ENCODE peak calls at places on chromosome 1, in five cellular contexts. O, I, L, Y and A are unnamed samples.
A peak's percentile ranks its signal among the peaks of the same experiment; 100 is the strongest.

GRCh38 chr1:17742590-17742989 is 12.5 kb upstream of the ACTL8 start:
- DNase-seq in O (no peak), I (no peak), L (peak; percentile 81), Y (no peak), A (no peak)

GRCh38 chr1:24338447-24338846 is 19.3 kb downstream of the GRHL3 start:
- DNase-seq in O (no peak), I (no peak), L (no peak), Y (no peak), A (no peak)

GRCh38 chr1:168763031-168763430 is 34.0 kb upstream of the DPT start:
- DNase-seq in O (no peak), I (no peak), L (no peak), Y (no peak), A (no peak)

GRCh38 chr1:99537886-99538617 is 107.9 kb upstream of the PALMD start:
- DNase-seq in O (no peak), I (no peak), L (no peak), Y (no peak), A (no peak)

GRCh38 chr1:57067863-57068262 is 102.0 kb upstream of the C8B start:
- DNase-seq in O (no peak), I (no peak), L (no peak), Y (no peak), A (no peak)

GRCh38 chr1:10897981-10898728 is 101.7 kb upstream of the CASZ1 start:
- DNase-seq in O (no peak), I (no peak), L (peak; percentile 93), Y (no peak), A (no peak)

GRCh38 chr1:100866901-100867206 is 27.8 kb downstream of the EXTL2 start:
- DNase-seq in O (no peak), I (no peak), L (no peak), Y (no peak), A (no peak)

GRCh38 chr1:54375331-54376084 is 30.7 kb downstream of the SSBP3 start:
- DNase-seq in O (no peak), I (no peak), L (no peak), Y (no peak), A (no peak)

GRCh38 chr1:14804626-14805025 is 206.1 kb downstream of the KAZN start:
- DNase-seq in O (no peak), I (peak; percentile 20), L (no peak), Y (no peak), A (no peak)

GRCh38 chr1:16334655-16335340 is 17.5 kb downstream of the FBXO42 start:
- DNase-seq in O (no peak), I (no peak), L (no peak), Y (no peak), A (no peak)

GRCh38 chr1:9326596-9326995 is 33.9 kb downstream of the SPSB1 start:
- DNase-seq in O (no peak), I (no peak), L (peak; percentile 97), Y (peak; percentile 89), A (peak; percentile 24)

GRCh38 chr1:1157426-1157913 is 16.2 kb upstream of the TTLL10 start:
- DNase-seq in O (peak; percentile 56), I (peak; percentile 94), L (peak; percentile 100), Y (peak; percentile 79), A (peak; percentile 73)

GRCh38 chr1:228071839-228072657 is 10.5 kb upstream of the ARF1 start:
- DNase-seq in O (no peak), I (peak; percentile 41), L (no peak), Y (no peak), A (no peak)

GRCh38 chr1:66394603-66395002 is 139.3 kb upstream of the SGIP1 start:
- DNase-seq in O (no peak), I (no peak), L (no peak), Y (no peak), A (no peak)

GRCh38 chr1:5988596-5989285 is 3.5 kb downstream of the NPHP4 start:
- DNase-seq in O (no peak), I (peak; percentile 26), L (peak; percentile 78), Y (no peak), A (no peak)

GRCh38 chr1:55640708-55641473 is 425.7 kb upstream of the USP24 start:
- DNase-seq in O (no peak), I (peak; percentile 53), L (peak; percentile 84), Y (no peak), A (peak; percentile 75)

GRCh38 chr1:108041360-108042143 is 76.6 kb upstream of the VAV3 start:
- DNase-seq in O (no peak), I (no peak), L (no peak), Y (no peak), A (no peak)

GRCh38 chr1:87325982-87326738 is 2.5 kb upstream of the LMO4 start:
- DNase-seq in O (peak; percentile 62), I (no peak), L (peak; percentile 80), Y (peak; percentile 49), A (peak; percentile 40)

GRCh38 chr1:202244841-202245261 is 51.3 kb downstream of the LGR6 start:
- DNase-seq in O (no peak), I (no peak), L (peak; percentile 47), Y (no peak), A (no peak)

GRCh38 chr1:16207318-16208269 is 4.9 kb downstream of the ARHGEF19 start:
- DNase-seq in O (no peak), I (no peak), L (peak; percentile 77), Y (no peak), A (no peak)

GRCh38 chr1:172638885-172639831 is 19.7 kb upstream of the FASLG start:
- DNase-seq in O (no peak), I (no peak), L (peak; percentile 58), Y (peak; percentile 99), A (peak; percentile 94)

GRCh38 chr1:232950919-232951579 is 638 bp downstream of the NTPCR start:
- DNase-seq in O (peak; percentile 14), I (no peak), L (no peak), Y (peak; percentile 17), A (peak; percentile 9)

DNA sequence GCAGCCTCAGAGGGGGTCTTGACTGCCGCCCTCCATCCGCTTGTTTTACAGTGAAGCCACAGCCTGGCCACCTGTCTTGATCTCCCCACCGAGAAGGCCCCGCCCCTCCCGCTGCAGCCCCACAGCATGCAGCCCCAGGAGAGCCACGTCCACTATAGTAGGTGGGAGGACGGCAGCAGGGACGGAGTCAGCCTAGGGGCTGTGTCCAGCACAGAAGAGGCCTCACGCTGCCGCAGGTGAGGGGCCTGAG is 2.6 kb downstream of the SMIM1 start:
- DNase-seq in O (no peak), I (peak; percentile 46), L (no peak), Y (no peak), A (no peak)
- H3K4me3 ChIP-seq in O (no peak overlapping the region), I (no peak overlapping the region), L (peak overlapping the region; percentile 39), Y (no peak overlapping the region), A (no peak overlapping the region)

GRCh38 chr1:2227341-2228156 is 570 bp upstream of the SKI start:
- DNase-seq in O (peak; percentile 96), I (peak; percentile 97), L (peak; percentile 100), Y (peak; percentile 95), A (peak; percentile 88)
- H3K27ac ChIP-seq in O (peak overlapping the region; percentile 95), I (peak overlapping the region; percentile 98), L (peak overlapping the region; percentile 82), Y (peak overlapping the region; percentile 99), A (peak overlapping the region; percentile 87)

GRCh38 chr1:26582836-26583460 is 53.4 kb downstream of the RPS6KA1 start:
- DNase-seq in O (no peak), I (peak; percentile 74), L (peak; percentile 90), Y (peak; percentile 76), A (peak; percentile 11)

GRCh38 chr1:26582053-26582835 is 52.7 kb downstream of the RPS6KA1 start:
- DNase-seq in O (no peak), I (no peak), L (no peak), Y (no peak), A (no peak)

GRCh38 chr1:26580116-26580515 is 50.6 kb downstream of the RPS6KA1 start:
- DNase-seq in O (no peak), I (no peak), L (no peak), Y (no peak), A (no peak)

GRCh38 chr1:26581287-26581651 is 51.7 kb downstream of the RPS6KA1 start:
- DNase-seq in O (no peak), I (no peak), L (no peak), Y (no peak), A (no peak)

DNA sequence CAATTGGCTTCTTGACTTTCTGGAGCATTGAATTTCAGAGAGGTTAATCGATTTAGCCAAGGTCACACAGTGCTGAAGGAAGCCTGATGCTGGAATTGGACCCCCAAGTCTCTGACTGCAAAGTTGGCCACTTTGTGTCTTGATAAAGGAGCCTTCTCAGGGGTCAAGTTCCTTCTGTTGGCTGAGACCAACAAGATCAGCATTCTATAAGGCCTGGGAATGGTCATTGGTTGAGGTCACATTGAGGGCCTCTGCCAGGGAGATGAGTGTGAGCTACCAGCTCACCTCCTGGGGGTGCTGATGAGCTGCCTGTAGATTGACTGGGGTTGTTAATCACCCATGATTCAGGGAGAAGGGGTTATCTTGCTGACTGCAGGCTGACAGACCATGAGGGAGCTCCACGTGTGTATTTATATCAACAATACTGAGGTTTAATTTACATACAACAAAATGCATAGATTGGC is 54.5 kb downstream of the RPS6KA1 start:
- DNase-seq in O (no peak), I (no peak), L (no peak), Y (no peak), A (no peak)
- TF ChIP-seq CTCF in O (no peak), I (no peak), L (peak; percentile 36), Y (peak; percentile 23), A (peak; percentile 31)

GRCh38 chr1:230753586-230754251 is 6.5 kb downstream of the CAPN9 start:
- DNase-seq in O (peak; percentile 43), I (no peak), L (peak; percentile 71), Y (no peak), A (no peak)
- H3K4me3 ChIP-seq in O (peak overlapping the region; percentile 23), I (peak overlapping the region; percentile 32), L (no peak overlapping the region), Y (no peak overlapping the region), A (no peak overlapping the region)

GRCh38 chr1:153647375-153647714 is 11.2 kb upstream of the SNAPIN start:
- DNase-seq in O (no peak), I (no peak), L (no peak), Y (no peak), A (no peak)
- H3K27ac ChIP-seq in O (peak overlapping the region; percentile 60), I (peak overlapping the region; percentile 13), L (no peak overlapping the region), Y (no peak overlapping the region), A (no peak overlapping the region)

DNA sequence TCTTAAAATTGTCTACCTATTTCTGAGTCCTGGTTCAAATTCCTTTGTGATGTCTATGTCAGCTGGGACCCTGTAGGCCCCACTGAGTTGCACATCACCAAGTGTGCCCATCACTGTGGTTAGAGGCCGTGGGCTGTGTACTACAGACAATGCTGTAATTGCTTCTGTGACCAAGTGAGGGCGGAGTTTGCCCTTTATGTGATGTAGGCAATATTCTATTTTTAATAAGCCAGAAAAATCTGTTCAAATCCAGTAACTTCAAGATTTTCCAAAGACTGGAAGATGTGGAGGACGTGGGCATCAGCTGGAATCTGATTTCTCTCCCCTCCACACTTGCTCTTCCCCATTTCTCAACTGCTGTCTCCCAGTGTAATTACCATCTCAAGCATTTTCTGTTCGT is 215.4 kb downstream of the PBX1 start:
- DNase-seq in O (no peak), I (no peak), L (no peak), Y (no peak), A (no peak)
- TF ChIP-seq CTCF in O (no peak), I (no peak), L (peak; percentile 11), Y (no peak), A (peak; percentile 41)